ENCODE peak calls at places on chromosomes 16 and 17, in four cellular contexts. Y, U, S and H are unnamed samples.

GRCh38 chr17:81309140-81309858 is 14.2 kb upstream of the SLC38A10 start:
- DNase-seq in Y (no peak), U (peak), S (peak), H (no peak)

GRCh38 chr16:674968-675883 is at the start of gene RHBDL1:
- DNase-seq in Y (no peak), U (peak), S (peak), H (no peak)

GRCh38 chr17:10728331-10728730 is 1.5 kb downstream of the TMEM220 start:
- DNase-seq in Y (no peak), U (no peak), S (no peak), H (no peak)

GRCh38 chr16:17729820-17730219 is 259.1 kb upstream of the XYLT1 start:
- DNase-seq in Y (no peak), U (no peak), S (no peak), H (no peak)

GRCh38 chr17:5585814-5586558 is 1.7 kb upstream of the NLRP1 start:
- DNase-seq in Y (peak), U (no peak), S (peak), H (no peak)

GRCh38 chr17:64056269-64057005 is 36.0 kb upstream of the ICAM2 start:
- DNase-seq in Y (peak), U (no peak), S (no peak), H (peak)

GRCh38 chr16:88012360-88012759 is 61.1 kb downstream of the BANP start:
- DNase-seq in Y (no peak), U (no peak), S (no peak), H (no peak)

GRCh38 chr16:22664561-22664997 is 149.4 kb upstream of the HS3ST2 start:
- DNase-seq in Y (no peak), U (no peak), S (no peak), H (no peak)

GRCh38 chr17:7611635-7612293 is 2.9 kb downstream of the FXR2 start:
- DNase-seq in Y (no peak), U (no peak), S (no peak), H (no peak)

GRCh38 chr16:66923247-66923851 is 2.0 kb downstream of the RRAD start:
- DNase-seq in Y (no peak), U (no peak), S (no peak), H (no peak)
- TF ChIP-seq POLR2AphosphoS5 in Y (no peak), U (no peak), S (no peak), H (no peak)

DNA sequence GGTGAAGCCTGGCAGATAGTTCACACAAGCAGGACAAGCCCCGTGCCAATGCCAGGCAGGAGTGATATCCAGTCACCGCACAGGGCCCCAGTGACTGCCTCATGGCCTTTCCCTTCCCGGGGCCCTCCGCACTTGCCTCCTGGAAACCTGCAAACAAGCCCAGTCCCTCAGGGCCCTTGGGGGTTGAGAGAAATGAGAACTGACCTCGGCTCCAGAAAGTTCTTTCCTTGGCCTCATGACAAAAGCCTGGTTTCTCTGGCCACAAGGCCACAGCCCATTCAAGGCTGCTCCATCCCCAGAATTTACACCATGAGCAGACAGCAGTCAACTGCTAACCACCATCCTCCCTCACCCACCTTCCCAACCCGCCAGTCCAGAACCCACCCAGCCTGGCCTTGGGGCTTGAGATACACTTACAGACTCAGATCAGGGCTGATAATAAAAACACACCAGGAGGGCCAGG is 77.6 kb downstream of the CCDC182 start:
- DNase-seq in Y (no peak), U (no peak), S (no peak), H (no peak)
- TF ChIP-seq SPI1 in Y (no peak), U (no peak), S (no peak), H (no peak)

GRCh38 chr17:77233127-77233526 is 92.4 kb downstream of the SEC14L1 start:
- DNase-seq in Y (no peak), U (no peak), S (no peak), H (no peak)

GRCh38 chr17:77233635-77234334 is 93.0 kb downstream of the SEC14L1 start:
- DNase-seq in Y (peak), U (no peak), S (peak), H (peak)

GRCh38 chr17:77234695-77235094 is 93.9 kb downstream of the SEC14L1 start:
- DNase-seq in Y (no peak), U (no peak), S (no peak), H (no peak)

GRCh38 chr17:77237232-77238008 is 96.7 kb downstream of the SEC14L1 start:
- DNase-seq in Y (no peak), U (no peak), S (no peak), H (no peak)

GRCh38 chr17:77235370-77236080 is 94.8 kb downstream of the SEC14L1 start:
- DNase-seq in Y (peak), U (no peak), S (no peak), H (no peak)
- TF ChIP-seq POLR2AphosphoS5 in Y (no peak), U (no peak), S (no peak), H (no peak)

GRCh38 chr17:50036455-50037320 is 19.2 kb upstream of the ITGA3 start:
- DNase-seq in Y (no peak), U (no peak), S (no peak), H (no peak)
- TF ChIP-seq SPI1 in Y (no peak), U (no peak), S (no peak), H (no peak)